ENCODE peak calls at places on chromosomes 11 and 22, in nine cellular contexts. T is Peyer's patch; L is CD8-positive, alpha-beta memory T cell; Q is mesenchymal stem cell; S is naive thymus-derived CD4-positive, alpha-beta T cell; V is stomach; U is upper lobe of right lung; F is lung; C is spleen. Y is an unnamed sample.
A peak's percentile ranks its signal among the peaks of the same experiment; 100 is the strongest.

GRCh38 chr11:48006301-48006992 is 26.1 kb downstream of the PTPRJ start:
- DNase-seq in L (no peak), Q (peak; percentile 45), S (no peak), V (no peak), F (no peak), U (no peak), T (no peak), C (peak; percentile 63), Y (no peak)

GRCh38 chr22:22408731-22409696 is 99.5 kb downstream of the ZNF280B start:
- DNase-seq in V (no peak), S (no peak), T (peak; percentile 75), F (no peak), Q (peak; percentile 18), U (no peak), L (no peak), C (no peak), Y (no peak)

GRCh38 chr11:10456519-10456918 is 1.5 kb downstream of the AMPD3 start:
- DNase-seq in V (no peak), F (peak; percentile 26), C (peak; percentile 80), U (no peak), T (no peak), Q (no peak), L (no peak), S (no peak), Y (no peak)

GRCh38 chr11:85663080-85663729 is 1.7 kb downstream of the CREBZF start:
- DNase-seq in F (no peak), Q (peak; percentile 24), V (no peak), S (peak; percentile 26), T (peak; percentile 43), L (no peak), U (no peak), C (no peak), Y (no peak)

GRCh38 chr11:67542169-67542568 is 18.9 kb upstream of the CABP2 start:
- DNase-seq in S (no peak), Q (no peak), C (no peak), L (no peak), F (no peak), T (no peak), V (no peak), U (no peak), Y (no peak)

GRCh38 chr22:38313384-38313955 is 3.8 kb downstream of the CSNK1E start:
- DNase-seq in S (peak; percentile 20), F (no peak), V (peak; percentile 50), L (no peak), U (no peak), Q (peak; percentile 95), T (peak; percentile 81), C (peak; percentile 85), Y (no peak)

GRCh38 chr11:414333-414857 is 404 bp downstream of the SIGIRR start:
- DNase-seq in V (no peak), F (no peak), U (no peak), L (no peak), C (peak; percentile 70), T (peak; percentile 45), S (no peak), Q (no peak), Y (no peak)

GRCh38 chr11:133697603-133698002 is 147.7 kb downstream of the SPATA19 start:
- DNase-seq in F (no peak), V (no peak), Q (no peak), U (no peak), C (no peak), L (no peak), T (no peak), S (no peak), Y (no peak)

GRCh38 chr11:2217211-2218081 is 45.8 kb upstream of the TH start:
- DNase-seq in U (peak; percentile 63), Q (no peak), L (no peak), C (peak; percentile 73), T (peak; percentile 48), S (no peak), F (no peak), V (no peak), Y (no peak)

GRCh38 chr11:1345752-1346513 is 36.5 kb upstream of the TOLLIP start:
- DNase-seq in S (no peak), Q (no peak), C (peak; percentile 43), F (no peak), T (peak; percentile 38), L (no peak), U (no peak), V (peak; percentile 17), Y (no peak)

GRCh38 chr22:32204211-32204855 is 540 bp downstream of the RFPL2 start:
- DNase-seq in T (no peak), V (no peak), Q (no peak), U (no peak), F (no peak), L (no peak), S (peak; percentile 71), C (no peak), Y (no peak)

GRCh38 chr11:62513651-62514050 is 33.0 kb downstream of the AHNAK start:
- DNase-seq in L (no peak), Q (no peak), F (no peak), S (no peak), C (no peak), T (no peak), U (no peak), V (no peak), Y (no peak)
- H3K27ac ChIP-seq in L (no peak overlapping the region), Q (no peak overlapping the region), F (no peak overlapping the region), S (no peak overlapping the region), C (no peak overlapping the region), T (no peak overlapping the region), U (no peak overlapping the region), V (no peak overlapping the region), Y (no peak overlapping the region)

DNA sequence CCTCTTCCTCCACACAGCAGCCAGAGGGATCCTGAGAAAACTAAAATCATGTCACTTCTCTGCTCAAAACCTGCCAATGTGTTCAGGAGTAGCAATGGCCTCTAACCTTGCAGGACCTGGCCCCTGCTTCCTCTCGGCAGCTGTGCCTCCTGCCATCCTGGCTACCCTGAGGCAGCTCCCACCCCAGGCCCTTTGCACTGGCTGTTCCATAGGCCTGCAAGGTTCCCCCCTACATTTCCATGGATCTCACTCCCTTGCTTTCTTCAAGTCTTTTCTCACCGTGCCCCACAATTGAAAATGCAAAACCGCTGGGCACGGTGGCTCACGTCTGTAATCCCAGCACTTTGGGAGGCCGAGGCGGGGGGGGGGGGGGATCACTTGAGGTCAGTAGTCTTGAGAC is 2.1 kb upstream of the STIP1 start:
- DNase-seq in S (no peak), F (no peak), V (no peak), Q (no peak), L (no peak), T (no peak), U (no peak), C (no peak), Y (no peak)
- H3K9me3 ChIP-seq in S (no peaks in the 10 kb centered on the region), F (no peaks in the 10 kb centered on the region), V (no peaks in the 10 kb centered on the region), Q (no peaks in the 10 kb centered on the region), L (no peaks in the 10 kb centered on the region), T (no peaks in the 10 kb centered on the region), U (no peaks in the 10 kb centered on the region), C (no peaks in the 10 kb centered on the region), Y (no peaks in the 10 kb centered on the region)

GRCh38 chr11:100578966-100579365 is 108.1 kb upstream of the ARHGAP42 start:
- DNase-seq in Q (peak; percentile 55), L (no peak), S (no peak), F (no peak), C (no peak), V (no peak), T (no peak), U (no peak), Y (no peak)

GRCh38 chr11:100573911-100574513 is 113.1 kb upstream of the ARHGAP42 start:
- DNase-seq in U (no peak), Q (no peak), S (no peak), C (no peak), V (no peak), T (no peak), F (no peak), L (no peak), Y (no peak)

GRCh38 chr11:100581318-100581717 is 105.8 kb upstream of the ARHGAP42 start:
- DNase-seq in S (no peak), U (no peak), Q (peak; percentile 65), L (no peak), F (no peak), C (no peak), T (peak; percentile 49), V (no peak), Y (no peak)

GRCh38 chr11:100574894-100575769 is 112.0 kb upstream of the ARHGAP42 start:
- DNase-seq in V (no peak), U (no peak), Q (peak; percentile 55), F (no peak), L (no peak), T (no peak), C (no peak), S (no peak), Y (no peak)

DNA sequence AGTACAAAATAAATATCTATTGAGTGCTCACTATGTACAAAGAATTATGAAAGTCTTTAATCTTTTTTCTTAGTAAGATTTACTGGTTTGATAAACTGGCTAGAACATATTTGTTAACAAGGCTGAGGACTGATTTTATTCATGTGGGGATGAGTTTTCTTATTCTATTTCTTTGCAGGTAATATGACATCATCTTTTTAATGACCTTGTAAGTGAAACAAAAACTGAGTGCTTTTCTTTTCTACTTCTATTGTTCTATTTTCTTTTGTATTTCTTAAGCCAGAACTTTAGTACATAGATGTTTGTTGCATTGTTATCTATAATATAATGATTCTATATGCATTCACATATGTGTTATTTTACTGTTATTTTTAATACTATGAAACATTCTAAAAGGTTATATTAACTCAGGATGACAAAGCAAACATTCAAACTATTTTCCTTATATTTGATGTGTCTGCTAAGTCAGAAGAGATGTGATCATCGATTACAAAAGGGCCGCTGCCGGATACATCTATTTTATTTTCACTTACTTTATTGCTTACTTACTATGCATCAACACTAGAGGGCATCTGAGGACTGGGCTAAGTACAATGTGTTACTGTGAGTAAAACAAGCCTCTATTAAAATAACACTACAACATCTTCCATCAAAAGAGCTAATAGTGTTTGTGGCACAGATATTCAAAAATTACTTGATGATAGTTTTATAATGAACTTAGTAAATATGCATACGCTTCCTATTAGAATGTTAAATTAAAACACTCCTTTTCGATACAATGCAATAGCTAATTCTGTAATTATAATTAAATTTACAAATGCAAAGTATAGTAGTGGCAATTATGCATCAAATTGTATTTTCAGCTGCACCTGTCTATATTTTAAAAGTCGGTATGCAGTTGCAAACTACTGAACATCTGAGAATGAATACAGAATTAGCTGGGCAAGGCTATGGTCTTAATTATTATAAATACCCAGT is 110.8 kb upstream of the ARHGAP42 start:
- DNase-seq in Q (peak; percentile 72), S (no peak), C (no peak), U (no peak), L (no peak), T (no peak), V (no peak), F (no peak), Y (no peak)
- H3K27ac ChIP-seq in Q (no peak overlapping the region), S (no peak overlapping the region), C (no peak overlapping the region), U (no peak overlapping the region), L (no peak overlapping the region), T (no peak overlapping the region), V (no peak overlapping the region), F (no peak overlapping the region), Y (no peak overlapping the region)

DNA sequence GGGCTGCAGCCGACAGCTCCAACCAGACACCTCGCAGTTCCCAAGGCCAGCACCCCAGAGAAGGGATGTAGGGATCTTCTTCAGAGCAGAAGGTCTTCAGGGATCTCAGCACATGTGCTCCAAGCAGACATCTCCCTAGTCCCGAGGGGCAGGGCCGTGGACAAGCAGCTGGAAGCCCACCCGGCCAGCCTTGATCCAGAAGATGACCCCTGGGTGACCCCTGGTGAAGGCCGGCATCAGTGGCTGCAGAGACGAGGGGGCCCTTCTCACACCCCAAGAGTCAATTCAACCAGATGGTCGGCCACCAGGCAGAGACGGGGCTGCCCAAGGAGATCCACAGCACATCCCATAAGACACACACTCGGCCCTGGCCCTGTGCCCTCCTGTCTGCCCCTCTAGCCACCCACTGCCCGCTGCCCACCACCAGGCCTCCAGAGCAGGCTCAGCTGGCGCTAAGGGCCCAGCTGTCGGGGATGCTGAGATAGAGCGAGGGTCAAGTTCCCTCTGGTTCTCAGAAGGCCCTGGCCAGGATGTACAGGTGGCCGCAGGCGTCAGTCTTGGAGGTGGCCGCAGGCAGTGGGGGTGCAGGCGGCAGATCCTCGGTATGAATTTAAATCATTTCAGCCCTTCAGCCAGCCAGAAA is 168.3 kb downstream of the BRD1 start:
- DNase-seq in L (no peak), U (peak; percentile 59), C (peak; percentile 77), V (no peak), Q (no peak), S (no peak), T (peak; percentile 43), F (no peak), Y (no peak)
- H3K9me3 ChIP-seq in L (no peaks in the 10 kb centered on the region), U (no peaks in the 10 kb centered on the region), C (no peaks in the 10 kb centered on the region), V (no peaks in the 10 kb centered on the region), Q (no peaks in the 10 kb centered on the region), S (no peaks in the 10 kb centered on the region), T (no peaks in the 10 kb centered on the region), F (peaks cover 2% of the 10 kb centered on the region), Y (no peaks in the 10 kb centered on the region)

Y was measured in effector memory CD4-positive, alpha-beta T cell.